ENCODE peak calls at places on chromosomes 12 and 14, in ten cellular contexts. D is GM23338; E is activated CD4-positive, alpha-beta T cell treated with anti-CD3 and anti-CD28 coated beads, Interleukin-2, amount 50 U/mL, for 4 hours; A is iPS-NIHi11; U is RCC 7860; R is midbrain; G is B cell; Q is aorta; X is fibroblast of villous mesenchyme; B is HEK293T. H is an unnamed sample.

GRCh38 chr12:131693149-131693548 is 17.7 kb upstream of the SFSWAP start:
- DNase-seq in A (no peak), E (no peak), U (no peak), R (no peak), X (no peak), B (no peak), D (no peak), G (no peak), Q (no peak), H (peak; percentile 36)

GRCh38 chr12:62640910-62641448 is 174.4 kb downstream of the MON2 start:
- DNase-seq in Q (no peak), D (no peak), B (no peak), R (no peak), U (peak; percentile 44), G (no peak), A (no peak), X (peak; percentile 26), E (peak; percentile 6), H (no peak)

GRCh38 chr14:58082491-58083098 is 69.4 kb downstream of the ARMH4 start:
- DNase-seq in B (no peak), G (no peak), E (no peak), U (peak; percentile 83), R (no peak), A (peak; percentile 42), D (no peak), X (peak; percentile 72), Q (no peak), H (no peak)

GRCh38 chr14:60862283-60862682 is 118.6 kb downstream of the TRMT5 start:
- DNase-seq in G (no peak), A (no peak), D (no peak), B (no peak), E (no peak), U (no peak), X (peak; percentile 82), R (no peak), Q (no peak), H (no peak)

GRCh38 chr12:98243190-98243589 is 272.2 kb upstream of the TMPO start:
- DNase-seq in U (no peak), X (no peak), Q (no peak), G (no peak), R (no peak), D (no peak), B (no peak), A (no peak), E (no peak), H (no peak)

GRCh38 chr12:44847888-44848770 is 28.0 kb downstream of the NELL2 start:
- DNase-seq in A (no peak), E (peak; percentile 59), U (no peak), G (no peak), X (no peak), B (no peak), D (no peak), R (no peak), Q (no peak), H (no peak)

GRCh38 chr14:93018401-93018800 is 95.5 kb downstream of the CHGA start:
- DNase-seq in G (no peak), U (no peak), E (no peak), R (no peak), X (peak; percentile 39), D (no peak), A (no peak), Q (no peak), B (no peak), H (no peak)

GRCh38 chr14:65226824-65227604 is 124.7 kb upstream of the MAX start:
- DNase-seq in B (no peak), U (no peak), A (no peak), Q (no peak), D (no peak), X (peak; percentile 77), E (no peak), R (no peak), G (no peak), H (no peak)

GRCh38 chr12:10364839-10365681 is 24.8 kb downstream of the KLRK1 start:
- DNase-seq in R (peak; percentile 88), B (peak; percentile 45), G (peak; percentile 74), D (peak; percentile 94), Q (no peak), U (peak; percentile 72), A (peak; percentile 59), E (peak; percentile 57), X (peak; percentile 93), H (peak; percentile 38)

GRCh38 chr12:13670249-13670648 is 311.2 kb downstream of the GRIN2B start:
- DNase-seq in X (no peak), R (no peak), D (no peak), G (no peak), B (no peak), Q (no peak), U (no peak), E (no peak), A (no peak), H (no peak)

GRCh38 chr12:106101798-106102197 is 37.0 kb downstream of the NUAK1 start:
- DNase-seq in G (no peak), E (no peak), A (no peak), X (no peak), R (no peak), U (no peak), D (no peak), B (no peak), Q (no peak), H (no peak)

GRCh38 chr14:83556065-83556464 is 1973.9 kb upstream of the FLRT2 start:
- DNase-seq in B (no peak), X (peak; percentile 21), G (no peak), E (no peak), D (no peak), Q (no peak), R (no peak), A (no peak), U (no peak), H (no peak)

GRCh38 chr12:59937148-59937547 is 341.3 kb downstream of the SLC16A7 start:
- DNase-seq in G (no peak), D (no peak), A (no peak), Q (no peak), B (no peak), X (no peak), R (no peak), E (no peak), U (no peak), H (no peak)

GRCh38 chr14:37230551-37231194 is 32.9 kb downstream of the MIPOL1 start:
- DNase-seq in E (no peak), U (peak; percentile 32), B (peak; percentile 39), G (no peak), R (peak; percentile 69), X (peak; percentile 76), A (peak; percentile 40), D (peak; percentile 90), Q (no peak), H (peak; percentile 26)

GRCh38 chr14:97346675-97347074 is 549.5 kb downstream of the VRK1 start:
- DNase-seq in Q (no peak), A (no peak), G (no peak), D (peak; percentile 7), R (no peak), E (no peak), U (no peak), X (no peak), B (no peak), H (no peak)

GRCh38 chr14:104882991-104883660 is 18.1 kb downstream of the CEP170B start:
- DNase-seq in E (no peak), X (no peak), U (no peak), B (no peak), Q (peak; percentile 61), R (no peak), A (peak; percentile 11), D (no peak), G (no peak), H (peak; percentile 58)

GRCh38 chr14:78997811-78998210 is 827.6 kb downstream of the NRXN3 start:
- DNase-seq in E (no peak), B (no peak), Q (no peak), U (no peak), A (no peak), D (no peak), X (peak; percentile 12), R (no peak), G (no peak), H (no peak)

GRCh38 chr12:19885092-19885813 is 446.0 kb downstream of the AEBP2 start:
- DNase-seq in A (no peak), U (no peak), R (no peak), D (no peak), X (peak; percentile 30), Q (no peak), E (no peak), B (no peak), G (no peak), H (no peak)

GRCh38 chr12:57754411-57755193 is at the start of gene MARCHF9:
- DNase-seq in R (peak; percentile 19), U (no peak), G (peak; percentile 83), E (peak; percentile 85), B (peak; percentile 48), A (peak; percentile 78), Q (peak; percentile 82), D (peak; percentile 84), X (no peak), H (peak; percentile 94)

GRCh38 chr12:78600541-78600940 is 264.0 kb upstream of the SYT1 start:
- DNase-seq in E (no peak), A (no peak), U (no peak), X (no peak), G (no peak), Q (no peak), D (no peak), B (no peak), R (no peak), H (no peak)

GRCh38 chr14:70955543-70956480 is 48.6 kb downstream of the PCNX1 start:
- DNase-seq in Q (no peak), U (no peak), X (peak; percentile 38), E (peak; percentile 45), D (peak; percentile 41), B (peak; percentile 15), A (no peak), G (no peak), R (no peak), H (no peak)

GRCh38 chr12:123900898-123901376 is 71.7 kb downstream of the CCDC92 start:
- DNase-seq in G (no peak), E (no peak), U (no peak), Q (peak; percentile 68), D (peak; percentile 78), B (no peak), X (no peak), A (peak; percentile 64), R (no peak), H (peak; percentile 74)

H was measured in H7.